ENCODE peak calls at places on chromosome 21, in five cellular contexts. T is GM12878, R is HCT116, B is SK-N-SH, Z is K562. I is an unnamed sample.

GRCh38 chr21:33259428-33259827 is 6.7 kb upstream of the IL10RB start:
- DNase-seq in Z (no peak), R (no peak), B (no peak), T (no peak), I (no peak)

GRCh38 chr21:29224006-29224405 is 74.7 kb upstream of the BACH1 start:
- DNase-seq in R (no peak), B (no peak), T (no peak), Z (no peak), I (no peak)

GRCh38 chr21:36494557-36494956 is 14.6 kb upstream of the CLDN14 start:
- DNase-seq in Z (no peak), T (no peak), R (no peak), B (no peak), I (no peak)

GRCh38 chr21:33230518-33231324 is 983 bp downstream of the IFNAR2 start:
- DNase-seq in R (no peak), T (no peak), Z (peak; percentile 69), B (peak; percentile 81), I (peak; percentile 17)

GRCh38 chr21:26850116-26850643 is 5.0 kb upstream of the ADAMTS1 start:
- DNase-seq in R (peak; percentile 2), Z (peak; percentile 15), T (peak; percentile 0), B (peak; percentile 51), I (peak; percentile 70)

GRCh38 chr21:22319435-22319834 is 1321.2 kb downstream of the NCAM2 start:
- DNase-seq in R (no peak), T (no peak), Z (no peak), B (no peak), I (no peak)

GRCh38 chr21:33856893-33857527 is 58.6 kb downstream of the ATP5PO start:
- DNase-seq in R (no peak), B (peak; percentile 32), T (no peak), Z (no peak), I (no peak)

GRCh38 chr21:27532081-27532480 is 565.2 kb upstream of the ADAMTS5 start:
- DNase-seq in R (no peak), B (no peak), T (no peak), Z (no peak), I (no peak)

GRCh38 chr21:25080161-25080560 is 527.1 kb downstream of the MRPL39 start:
- DNase-seq in Z (no peak), T (no peak), R (no peak), B (no peak), I (no peak)

GRCh38 chr21:14762734-14763694 is 216.9 kb upstream of the SAMSN1 start:
- DNase-seq in T (peak; percentile 82), B (no peak), R (no peak), Z (peak; percentile 54), I (no peak)

GRCh38 chr21:36072453-36073167 is 2.8 kb downstream of the CBR1 start:
- DNase-seq in Z (no peak), R (no peak), B (no peak), T (no peak), I (no peak)

GRCh38 chr21:30793581-30794314 is 19.3 kb downstream of the KRTAP8-1 start:
- DNase-seq in R (no peak), T (no peak), B (no peak), Z (no peak), I (no peak)

GRCh38 chr21:31893841-31894240 is 21.0 kb downstream of the HUNK start:
- DNase-seq in Z (no peak), R (no peak), B (no peak), T (no peak), I (peak; percentile 79)

GRCh38 chr21:20451051-20451450 is 547.2 kb upstream of the NCAM2 start:
- DNase-seq in Z (no peak), R (no peak), B (no peak), T (no peak), I (peak; percentile 10)

DNA sequence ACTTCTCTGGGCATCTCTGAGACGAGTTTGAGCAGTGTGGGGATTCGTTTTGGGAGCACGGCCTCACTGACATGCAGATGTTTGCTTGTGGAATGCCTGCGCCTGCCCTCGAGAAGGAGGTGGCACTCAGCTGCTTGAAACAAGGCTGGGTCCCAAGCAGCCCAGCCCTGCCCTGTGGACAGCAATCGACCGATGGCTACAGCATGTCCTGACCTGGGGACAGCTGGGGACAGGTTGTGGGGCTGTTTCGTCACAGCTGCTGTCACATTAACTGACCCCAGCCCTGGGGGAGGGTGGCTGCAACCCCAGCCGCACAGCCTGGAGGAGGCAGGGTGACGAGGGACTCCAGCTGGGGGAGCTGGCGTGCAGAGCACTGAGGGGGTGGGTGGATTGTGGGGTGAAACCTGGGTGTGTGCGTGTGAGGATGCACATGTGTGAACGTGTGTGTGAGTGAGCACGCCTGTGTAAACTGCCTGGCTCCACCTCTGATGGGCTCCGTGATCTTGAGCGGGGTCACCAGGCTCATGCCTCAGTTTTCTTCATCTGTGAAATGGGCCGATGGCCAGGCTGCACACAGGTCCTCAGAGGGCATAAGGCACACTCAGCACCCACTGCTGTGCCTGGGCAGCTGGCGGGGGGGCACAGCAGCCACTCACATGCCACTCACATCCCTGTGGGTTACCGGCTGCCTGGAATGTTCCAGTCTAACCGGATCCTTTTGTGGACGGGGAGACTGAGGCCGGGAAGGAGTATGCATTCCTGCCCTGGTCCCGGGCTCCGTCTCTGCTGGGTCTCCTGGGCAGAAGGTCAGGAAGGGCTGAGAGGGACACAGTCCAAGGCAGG is 49.3 kb downstream of the COL18A1 start:
- DNase-seq in T (no peak), Z (no peak), B (no peak), R (no peak), I (no peak)
- TF ChIP-seq JUND in T (no peak), Z (no peak), B (no peak), R (no peak), I (no peak)

GRCh38 chr21:46119565-46120271 is 21.8 kb downstream of the COL6A2 start:
- DNase-seq in B (peak; percentile 27), R (no peak), Z (no peak), T (no peak), I (no peak)
- TF ChIP-seq JUND in B (no peak), R (no peak), Z (no peak), T (no peak), I (no peak)

DNA sequence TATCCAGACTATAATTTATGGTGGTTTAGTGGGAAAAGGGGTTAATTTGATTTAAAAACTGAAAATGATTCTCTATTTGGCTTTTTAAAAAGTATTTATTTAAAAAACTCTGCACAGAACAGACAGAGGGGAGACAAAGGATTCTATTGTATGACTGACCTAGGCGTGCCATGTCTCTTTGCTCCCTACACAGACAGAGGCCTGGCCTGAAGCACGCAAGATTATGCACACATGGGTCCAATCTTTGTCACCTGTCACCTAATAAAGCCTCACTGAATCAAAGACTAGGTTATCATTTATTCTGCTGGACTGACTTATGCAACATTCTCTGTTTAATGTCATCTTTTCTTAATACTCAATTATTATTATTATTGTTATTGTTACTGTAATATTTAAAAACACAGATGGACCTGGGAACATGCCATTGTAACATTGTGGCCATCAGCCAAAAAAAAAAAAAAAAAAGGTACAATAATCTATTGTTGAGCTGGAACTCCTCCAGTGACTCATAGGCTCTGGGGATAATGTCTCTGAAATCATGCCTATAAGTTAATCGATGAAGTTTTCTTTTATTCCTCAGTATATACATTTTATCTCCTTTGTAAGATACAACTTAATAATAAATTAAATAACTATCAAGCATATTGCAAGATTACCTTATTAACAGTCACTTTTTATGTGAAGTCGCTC is 112.1 kb downstream of the RUNX1 start:
- DNase-seq in Z (no peak), T (no peak), B (no peak), R (no peak), I (no peak)
- TF ChIP-seq JUND in Z (no peak), T (no peak), B (peak; percentile 17), R (no peak), I (no peak)

GRCh38 chr21:41227357-41228005 is 59.5 kb downstream of the BACE2 start:
- DNase-seq in Z (no peak), R (no peak), B (no peak), T (no peak), I (no peak)
- TF ChIP-seq JUND in Z (no peak), R (no peak), B (no peak), T (no peak), I (no peak)

GRCh38 chr21:42609806-42610205 is 43.6 kb upstream of the PDE9A start:
- DNase-seq in B (no peak), T (peak; percentile 83), Z (peak; percentile 70), R (no peak), I (no peak)
- TF ChIP-seq JUND in B (no peak), T (no peak), Z (no peak), R (no peak), I (no peak)

DNA sequence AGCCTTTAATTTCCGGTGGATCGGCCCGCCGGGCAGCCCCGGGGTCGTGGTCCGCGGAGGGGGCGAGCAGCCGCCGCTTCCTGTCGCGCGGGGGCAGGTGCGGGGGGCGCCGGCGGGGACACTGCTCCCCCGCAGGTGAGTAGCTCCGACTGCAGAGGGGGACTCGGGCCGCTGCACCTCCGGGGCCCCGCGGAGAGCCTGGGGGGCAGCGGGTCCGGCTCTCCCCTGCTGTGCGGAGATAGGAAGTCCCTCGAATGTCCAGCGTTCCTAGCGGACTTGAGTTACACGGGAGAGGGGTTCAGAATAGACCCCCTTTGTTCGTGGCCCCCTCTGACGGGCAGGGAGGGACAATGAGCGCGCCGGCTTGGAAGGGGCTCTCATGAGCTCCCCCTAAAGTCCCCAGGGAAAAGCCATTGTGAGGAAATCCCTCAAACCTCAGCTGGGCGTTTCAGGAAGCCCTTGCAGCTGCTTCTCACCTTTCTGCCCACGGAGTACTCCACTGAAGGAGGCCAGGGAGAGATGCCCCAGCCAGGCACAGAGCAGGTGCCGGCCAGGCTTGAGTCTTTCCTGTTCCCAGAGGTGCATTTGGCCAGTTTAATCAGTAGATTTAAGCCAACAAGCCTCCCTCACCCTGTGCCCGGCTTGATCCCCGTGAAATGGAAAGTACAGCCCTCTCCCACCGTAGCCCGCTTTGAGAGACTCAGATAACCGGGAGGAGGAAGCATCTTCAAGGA is 925 bp downstream of the PDE9A start:
- DNase-seq in B (peak; percentile 79), T (no peak), Z (no peak), R (no peak), I (peak; percentile 70)
- TF ChIP-seq JUND in B (no peak), T (no peak), Z (no peak), R (no peak), I (no peak)

GRCh38 chr21:46064870-46065214 is 33.1 kb upstream of the COL6A2 start:
- DNase-seq in B (no peak), R (no peak), Z (no peak), T (no peak), I (no peak)
- TF ChIP-seq JUND in B (no peak), R (no peak), Z (no peak), T (no peak), I (no peak)

DNA sequence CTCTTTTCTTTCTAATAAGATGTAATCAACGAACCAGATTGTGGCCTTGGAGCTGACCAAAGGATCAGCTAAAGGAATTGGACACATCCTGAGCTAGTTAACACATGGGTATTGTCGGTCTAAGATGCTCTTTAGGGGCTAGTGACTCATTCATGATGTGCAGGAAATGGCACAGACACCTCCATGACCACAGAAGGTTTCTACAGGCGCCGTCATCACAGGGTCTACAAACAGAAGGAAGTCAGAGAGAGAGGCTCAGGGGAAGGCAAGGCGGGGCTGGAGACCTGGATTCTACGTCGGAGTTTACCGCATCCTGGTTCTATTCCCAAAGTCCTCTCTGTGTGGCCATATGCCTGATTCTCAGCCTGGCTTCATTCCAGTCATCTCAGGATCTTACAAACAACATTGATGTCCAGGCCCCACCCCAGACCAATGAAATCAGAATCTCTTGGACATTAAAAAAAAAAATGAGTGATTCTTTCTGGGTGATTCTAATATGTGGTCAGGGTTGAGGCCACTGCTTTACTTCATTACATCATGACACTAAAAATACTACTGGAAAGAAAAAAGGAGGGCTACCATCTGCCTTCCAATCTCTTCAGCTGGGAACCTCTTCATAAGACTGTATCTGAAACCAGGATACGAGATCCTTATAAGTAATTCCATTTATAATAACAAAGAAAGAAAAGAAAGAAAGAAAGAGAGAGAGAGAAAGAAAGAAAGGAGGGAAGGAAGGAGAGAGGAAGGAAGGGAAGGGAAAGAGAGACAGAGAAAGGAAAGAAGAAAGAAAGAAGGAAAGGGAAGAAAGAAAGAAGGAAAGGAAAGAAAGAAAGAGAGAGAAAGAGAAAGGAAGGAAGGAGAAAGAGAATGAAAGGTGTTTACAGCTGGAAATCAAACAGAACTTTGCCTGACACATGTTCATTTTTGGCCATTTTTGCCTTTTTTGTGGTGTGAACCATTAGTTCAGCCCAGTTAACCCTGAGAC is 11.6 kb upstream of the KCNJ15 start:
- DNase-seq in Z (no peak), B (no peak), R (no peak), T (peak; percentile 59), I (no peak)
- TF ChIP-seq JUND in Z (no peak), B (peak; percentile 76), R (no peak), T (peak; percentile 77), I (no peak)